ENCODE peak calls at places on chromosomes 12 and 14, in four cellular contexts. U is kidney, B is testis, O is K562. I is an unnamed sample. For H3K9me3 and H3K4me1, the result is how much of the 10 kb centered on the place peaks cover.

GRCh38 chr14:23605931-23606585 is 27.5 kb upstream of the JPH4 start:
- DNase-seq in U (no peak), B (no peak), O (no peak), I (no peak)

GRCh38 chr12:2813573-2814185 is 1.2 kb downstream of the ITFG2 start:
- DNase-seq in U (no peak), B (peak), O (peak), I (no peak)

GRCh38 chr12:93317227-93317626 is 60.5 kb upstream of the NUDT4 start:
- DNase-seq in U (no peak), B (no peak), O (no peak), I (no peak)

GRCh38 chr12:70659077-70659606 is 21.9 kb upstream of the PTPRB start:
- DNase-seq in U (no peak), B (no peak), O (no peak), I (no peak)

GRCh38 chr12:127485528-127485927 is 781.4 kb upstream of the TMEM132C start:
- DNase-seq in U (no peak), B (no peak), O (no peak), I (no peak)

GRCh38 chr12:64059685-64060084 is 162.4 kb downstream of the KICS2 start:
- DNase-seq in U (no peak), B (no peak), O (no peak), I (no peak)

GRCh38 chr12:89889051-89889450 is 180.4 kb upstream of the ATP2B1 start:
- DNase-seq in U (no peak), B (no peak), O (no peak), I (no peak)

GRCh38 chr14:49900973-49901372 is 8.1 kb downstream of the ARF6 start:
- DNase-seq in U (no peak), B (no peak), O (no peak), I (no peak)

GRCh38 chr12:85275359-85275758 is 4.7 kb upstream of the ALX1 start:
- DNase-seq in U (peak), B (no peak), O (no peak), I (no peak)

GRCh38 chr14:73887116-73887490 is 444 bp downstream of the ZNF410 start:
- DNase-seq in U (no peak), B (peak), O (no peak), I (no peak)

GRCh38 chr12:116955382-116956021 is 44.8 kb downstream of the FBXW8 start:
- DNase-seq in U (no peak), B (no peak), O (no peak), I (no peak)

GRCh38 chr12:105698047-105698446 is 367.6 kb downstream of the C12orf75 start:
- DNase-seq in U (no peak), B (no peak), O (no peak), I (no peak)

GRCh38 chr12:18422849-18423248 is 161.5 kb downstream of the PIK3C2G start:
- DNase-seq in U (no peak), B (no peak), O (no peak), I (no peak)

GRCh38 chr14:77154421-77154820 is 12.8 kb upstream of the ZDHHC22 start:
- DNase-seq in U (no peak), B (peak), O (no peak), I (no peak)

GRCh38 chr14:103528158-103528511 is 861 bp upstream of the TRMT61A start:
- DNase-seq in U (peak), B (peak), O (no peak), I (no peak)

GRCh38 chr12:52756281-52756960 is 20.7 kb downstream of the KRT76 start:
- DNase-seq in U (no peak), B (no peak), O (no peak), I (no peak)
- H3K9me3 ChIP-seq in U (under half), B (under half), O (under half), I (under half)

DNA sequence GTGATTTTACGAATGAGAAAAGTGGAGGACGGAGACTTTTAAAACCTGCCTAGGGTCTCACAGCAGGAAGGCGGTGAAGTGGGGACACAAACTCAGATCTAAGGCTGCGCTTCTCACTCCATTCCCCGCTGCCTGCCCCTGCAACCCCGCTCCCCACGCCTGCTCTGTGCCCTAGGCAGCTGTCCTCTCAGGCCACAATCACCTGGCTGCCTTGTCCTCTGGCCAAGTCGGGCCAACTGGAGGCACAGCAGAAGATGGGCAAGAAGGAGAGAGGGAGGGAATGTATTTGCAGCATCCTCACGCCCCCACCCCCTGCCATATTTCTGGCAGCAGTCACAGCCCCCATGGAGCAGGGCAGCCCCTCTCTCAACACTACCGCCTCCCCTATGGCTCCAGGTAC is 94.9 kb downstream of the CHGA start:
- DNase-seq in U (no peak), B (no peak), O (no peak), I (no peak)
- H3K4me1 ChIP-seq in U (under half), B (under half), O (under half), I (under half)

DNA sequence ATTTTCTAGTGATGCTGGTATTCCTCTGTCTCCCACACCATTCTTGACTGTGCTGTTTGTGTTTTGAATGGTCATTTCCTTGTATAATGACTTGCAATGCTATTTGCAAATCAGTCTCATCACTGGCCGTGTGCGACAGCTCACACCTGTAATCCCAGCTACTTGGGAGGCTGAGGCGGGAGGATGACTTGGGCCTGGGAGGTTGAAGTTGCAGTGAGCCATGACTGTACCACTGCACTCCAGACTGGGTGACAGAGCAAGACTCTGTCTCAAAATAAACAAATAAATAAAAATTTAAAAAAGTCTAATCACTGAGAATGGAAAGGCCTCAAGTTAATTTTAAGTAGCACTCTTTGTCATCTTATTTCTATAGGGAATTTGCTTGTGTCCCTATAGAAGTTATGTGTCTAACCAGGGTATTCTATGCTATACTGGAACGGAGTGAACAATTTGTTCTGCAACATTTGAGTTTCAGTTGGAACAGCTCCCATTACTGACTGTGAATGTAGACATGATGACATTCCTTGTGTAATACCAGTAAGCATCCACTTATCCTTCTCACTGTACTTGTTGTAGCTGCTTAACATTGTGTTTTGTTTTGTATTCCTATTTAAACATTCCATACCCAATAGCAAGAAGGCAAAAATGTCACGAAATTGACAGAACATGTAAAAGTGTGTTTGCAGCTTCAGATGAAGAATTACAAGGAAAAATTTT is 126.3 kb downstream of the MGST1 start:
- DNase-seq in U (no peak), B (no peak), O (no peak), I (no peak)
- H3K27ac ChIP-seq in U (no peak), B (no peak), O (no peak), I (no peak)

GRCh38 chr12:21337453-21337852 is 2.7 kb upstream of the SLCO1A2 start:
- DNase-seq in U (no peak), B (no peak), O (no peak), I (no peak)

GRCh38 chr12:21336656-21337055 is 1.9 kb upstream of the SLCO1A2 start:
- DNase-seq in U (no peak), B (no peak), O (no peak), I (no peak)

GRCh38 chr12:21330682-21331253 is 3.9 kb downstream of the SLCO1A2 start:
- DNase-seq in U (no peak), B (no peak), O (no peak), I (no peak)

GRCh38 chr12:21334771-21335325 is at the start of gene SLCO1A2:
- DNase-seq in U (no peak), B (no peak), O (no peak), I (no peak)

DNA sequence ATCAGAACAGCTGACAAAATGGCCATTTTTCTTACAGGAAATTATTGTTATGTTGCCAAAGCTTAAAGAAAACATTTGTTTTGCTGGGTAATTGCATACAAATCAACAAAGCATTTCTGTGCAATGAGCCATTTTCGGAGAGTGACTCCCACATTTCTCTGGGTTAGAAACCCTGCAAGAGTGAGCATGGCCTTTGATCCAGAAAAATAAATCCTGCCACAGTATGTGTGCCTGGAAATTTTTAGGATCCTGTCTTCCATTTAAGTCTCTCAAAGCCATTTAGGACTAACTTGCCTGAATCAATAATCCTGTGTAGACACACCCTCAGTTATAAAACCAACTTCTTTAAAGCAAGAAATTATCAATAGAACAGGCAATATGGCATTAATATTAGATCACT is 617 bp downstream of the SLCO1A2 start:
- DNase-seq in U (no peak), B (no peak), O (no peak), I (no peak)
- H3K9me3 ChIP-seq in U (under half), B (under half), O (under half), I (under half)

GRCh38 chr12:50533203-50533584 is 28.4 kb downstream of the DIP2B start:
- DNase-seq in U (no peak), B (no peak), O (no peak), I (no peak)
- H3K4me1 ChIP-seq in U (under half), B (under half), O (under half), I (under half)

GRCh38 chr14:61575126-61575525 is 120.2 kb upstream of the HIF1A start:
- DNase-seq in U (no peak), B (no peak), O (no peak), I (no peak)

GRCh38 chr14:61575751-61576150 is 119.6 kb upstream of the HIF1A start:
- DNase-seq in U (no peak), B (no peak), O (no peak), I (no peak)

GRCh38 chr14:61574514-61574807 is 120.9 kb upstream of the HIF1A start:
- DNase-seq in U (no peak), B (no peak), O (no peak), I (no peak)

GRCh38 chr14:61578745-61579144 is 116.6 kb upstream of the HIF1A start:
- DNase-seq in U (no peak), B (no peak), O (no peak), I (no peak)

GRCh38 chr14:61577506-61577931 is 117.8 kb upstream of the HIF1A start:
- DNase-seq in U (no peak), B (no peak), O (no peak), I (no peak)
- H3K27ac ChIP-seq in U (no peak), B (no peak), O (no peak), I (no peak)

DNA sequence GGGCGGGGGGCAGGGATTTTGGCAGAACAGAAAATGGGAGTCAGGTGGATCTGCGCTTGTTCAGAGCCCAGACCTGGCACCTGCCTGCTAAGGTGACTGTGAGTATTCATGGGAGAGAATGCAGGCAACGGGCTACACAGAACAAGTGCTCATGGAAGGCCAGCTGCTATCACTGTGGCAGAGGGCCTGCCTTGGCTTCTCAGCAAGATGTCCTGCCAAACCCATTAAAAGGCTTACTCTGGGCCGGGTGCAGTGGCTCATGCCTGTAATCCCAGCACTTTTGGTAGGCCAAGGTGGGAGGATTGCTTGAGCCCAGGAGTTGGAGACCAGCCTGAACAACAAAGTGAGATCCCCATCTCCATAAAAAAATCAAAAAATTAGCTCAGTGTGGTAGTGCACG is 21.0 kb downstream of the DIO3 start:
- DNase-seq in U (peak), B (peak), O (no peak), I (no peak)
- H3K9me3 ChIP-seq in U (under half), B (under half), O (under half), I (under half)

DNA sequence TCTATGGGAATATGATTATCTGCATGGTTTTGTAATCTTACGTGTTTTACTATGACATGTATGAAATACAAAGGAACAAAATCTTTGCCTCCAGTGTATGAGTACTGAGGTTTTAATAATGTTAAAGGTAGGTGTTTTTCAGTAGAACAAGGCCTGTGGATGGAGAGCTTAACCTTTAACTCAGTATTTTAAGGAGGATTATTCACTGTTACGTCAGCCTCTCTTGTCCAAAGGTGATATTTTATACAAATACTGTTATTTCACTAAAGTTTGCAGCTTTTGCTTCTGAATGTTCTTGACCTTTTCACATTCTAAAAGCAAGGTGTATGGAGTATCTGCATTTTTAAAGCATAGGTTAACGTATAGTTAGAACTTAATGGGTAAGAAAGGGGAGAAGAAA is 195.3 kb downstream of the ERC1 start:
- DNase-seq in U (no peak), B (no peak), O (no peak), I (no peak)
- H3K4me1 ChIP-seq in U (under half), B (under half), O (under half), I (under half)

DNA sequence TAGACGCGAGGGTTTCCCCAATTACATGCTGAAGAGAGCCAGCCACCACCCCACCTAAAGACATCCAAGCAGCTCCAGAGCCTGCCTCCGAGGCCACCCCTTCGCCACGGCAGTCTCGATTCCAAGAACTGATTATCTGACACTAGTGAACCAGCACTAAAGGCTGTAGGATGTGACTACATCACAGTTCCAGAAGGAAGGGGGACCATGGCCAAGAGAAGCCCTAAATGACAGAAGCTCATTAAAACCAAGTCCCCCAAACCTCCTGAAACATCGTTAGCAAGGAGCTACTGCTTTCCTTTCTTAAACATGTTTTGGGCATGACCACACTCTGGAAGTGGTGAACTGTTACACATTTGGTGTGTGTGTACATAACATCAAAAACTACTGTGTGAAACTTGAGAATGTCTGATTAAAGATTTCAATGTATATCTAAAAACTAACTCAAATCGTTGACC is 88.2 kb downstream of the DUSP16 start:
- DNase-seq in U (no peak), B (no peak), O (no peak), I (no peak)
- H3K27ac ChIP-seq in U (no peak), B (no peak), O (peak), I (no peak)

DNA sequence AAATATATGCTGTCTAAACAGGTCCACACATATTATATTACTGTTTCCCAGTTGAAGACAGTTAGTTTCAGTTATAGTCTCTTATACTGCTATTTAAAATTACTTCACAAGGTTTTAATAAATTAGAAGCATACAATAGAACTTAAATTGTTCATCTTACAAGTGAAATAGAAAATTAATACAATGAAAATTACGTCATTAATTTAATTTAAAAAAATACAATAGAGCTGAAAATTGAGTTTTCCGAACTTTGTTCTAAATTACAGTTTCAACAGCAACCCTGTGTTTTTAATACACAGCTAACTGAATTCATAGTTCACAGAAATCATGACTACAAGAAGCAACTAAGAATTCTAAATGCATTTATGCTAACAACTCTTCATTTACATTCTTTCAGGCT is 525.7 kb upstream of the FOXG1 start:
- DNase-seq in U (no peak), B (no peak), O (no peak), I (no peak)
- H3K9me3 ChIP-seq in U (under half), B (under half), O (under half), I (under half)